ENCODE peak calls at places on chromosomes 4 and X, in nine cellular contexts. A, S, O, K, V, F, D, W and J are unnamed samples.

GRCh38 chr4:76723916-76724315 is 174.0 kb downstream of the SOWAHB start:
- DNase-seq in F (no peak), A (peak; percentile 64), O (peak; percentile 77), D (peak; percentile 59), S (no peak), V (peak; percentile 85), K (no peak), W (no peak), J (no peak)

GRCh38 chrX:6021316-6022091 is 207.2 kb downstream of the NLGN4X start:
- DNase-seq in O (peak; percentile 21), D (peak; percentile 80), K (no peak), W (peak; percentile 56), S (peak; percentile 13), A (peak; percentile 58), V (peak; percentile 37), F (no peak), J (no peak)

GRCh38 chrX:69149466-69150293 is 15.6 kb downstream of the PJA1 start:
- DNase-seq in D (no peak), W (no peak), O (no peak), A (no peak), F (no peak), V (no peak), K (no peak), S (no peak), J (no peak)

GRCh38 chr4:153950100-153950979 is 161.5 kb upstream of the SFRP2 start:
- DNase-seq in W (no peak), K (no peak), S (no peak), V (peak; percentile 3), F (no peak), D (no peak), A (peak; percentile 7), O (no peak), J (no peak)

GRCh38 chrX:50927127-50927526 is 16.6 kb downstream of the BMP15 start:
- DNase-seq in A (no peak), F (no peak), O (no peak), K (no peak), V (no peak), S (no peak), W (no peak), D (no peak), J (no peak)

GRCh38 chr4:118034061-118034785 is at the start of gene NDST3:
- DNase-seq in D (peak; percentile 89), S (no peak), O (peak; percentile 47), K (no peak), A (peak; percentile 66), V (peak; percentile 61), W (peak; percentile 41), F (peak; percentile 6), J (no peak)

GRCh38 chr4:138843611-138844010 is 172.0 kb upstream of the NOCT start:
- DNase-seq in F (no peak), K (no peak), S (no peak), W (no peak), A (no peak), V (peak; percentile 34), O (no peak), D (no peak), J (no peak)

GRCh38 chr4:110510955-110511544 is 35.1 kb downstream of the ENPEP start:
- DNase-seq in V (peak; percentile 45), S (no peak), A (peak; percentile 70), W (no peak), O (peak; percentile 75), D (peak; percentile 85), K (no peak), F (no peak), J (no peak)

GRCh38 chr4:106864231-106864630 is 171.9 kb downstream of the DKK2 start:
- DNase-seq in K (no peak), F (no peak), W (no peak), D (no peak), O (peak; percentile 34), A (no peak), S (no peak), V (no peak), J (no peak)

GRCh38 chr4:22850055-22850454 is 157.3 kb downstream of the GBA3 start:
- DNase-seq in V (no peak), S (no peak), K (no peak), F (no peak), W (no peak), D (no peak), O (no peak), A (no peak), J (no peak)

GRCh38 chr4:63080929-63081328 is 1328.3 kb downstream of the TECRL start:
- DNase-seq in F (no peak), K (no peak), O (no peak), A (peak; percentile 55), V (no peak), S (no peak), W (no peak), D (no peak), J (no peak)

GRCh38 chr4:148116264-148116663 is 325.9 kb downstream of the NR3C2 start:
- DNase-seq in S (no peak), V (no peak), K (no peak), A (peak; percentile 37), O (peak; percentile 86), D (peak; percentile 90), W (no peak), F (peak; percentile 17), J (no peak)

GRCh38 chr4:1842339-1842895 is 13.5 kb downstream of the LETM1 start:
- DNase-seq in O (no peak), A (no peak), F (no peak), V (no peak), K (no peak), D (no peak), W (no peak), S (no peak), J (no peak)

GRCh38 chr4:156109943-156110925 is 156.6 kb upstream of the CTSO start:
- DNase-seq in O (peak; percentile 70), D (peak; percentile 68), W (no peak), A (no peak), F (peak; percentile 14), V (peak; percentile 83), S (peak; percentile 30), K (no peak), J (no peak)

DNA sequence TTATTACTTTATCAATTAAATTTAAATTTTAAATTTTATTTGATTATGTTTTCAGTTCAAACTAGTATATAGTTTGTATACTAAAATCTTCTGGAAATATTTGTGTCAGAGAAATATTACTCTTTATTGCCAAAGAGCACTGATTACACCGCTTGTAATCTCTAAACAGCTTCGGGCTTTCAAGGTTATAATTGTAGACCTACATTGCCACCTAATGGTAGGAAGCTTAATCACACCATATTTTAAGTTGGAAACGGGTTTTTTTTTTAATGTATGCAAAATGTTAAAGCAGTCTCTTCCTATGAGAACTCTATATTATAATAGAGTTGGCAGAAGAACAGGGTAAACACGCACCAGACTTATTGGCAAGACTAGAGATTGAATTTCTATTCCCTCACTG is 19.4 kb upstream of the NFXL1 start:
- DNase-seq in A (peak; percentile 58), K (no peak), V (peak; percentile 12), W (no peak), F (no peak), D (peak; percentile 76), O (peak; percentile 59), S (no peak), J (no peak)
- TF ChIP-seq CTCF in A (peak; percentile 62), K (peak; percentile 74), V (peak; percentile 58), W (peak; percentile 77), F (peak; percentile 68), D (peak; percentile 71), O (peak; percentile 61), S (no peak), J (no peak)

GRCh38 chr4:111937368-111937767 is 207.9 kb upstream of the FAM241A start:
- DNase-seq in V (peak; percentile 63), O (peak; percentile 64), S (no peak), K (no peak), W (no peak), F (no peak), D (peak; percentile 67), A (peak; percentile 43), J (no peak)
- TF ChIP-seq CTCF in V (peak; percentile 56), O (peak; percentile 44), S (no peak), K (no peak), W (peak; percentile 49), F (no peak), D (peak; percentile 58), A (peak; percentile 56), J (peak; percentile 21)

GRCh38 chr4:86664959-86665358 is 70.8 kb downstream of the PTPN13 start:
- DNase-seq in A (peak; percentile 6), F (no peak), S (no peak), W (no peak), K (no peak), D (no peak), O (peak; percentile 85), V (peak; percentile 69), J (no peak)
- TF ChIP-seq CTCF in A (no peak), F (no peak), S (no peak), W (no peak), K (no peak), D (no peak), O (no peak), V (no peak), J (no peak)

GRCh38 chrX:74511704-74512103 is 90.4 kb downstream of the SLC16A2 start:
- DNase-seq in A (no peak), D (no peak), K (no peak), O (no peak), S (no peak), W (no peak), V (no peak), F (no peak), J (no peak)

GRCh38 chrX:74509989-74510388 is 88.7 kb downstream of the SLC16A2 start:
- DNase-seq in K (no peak), W (no peak), O (no peak), D (no peak), A (no peak), S (no peak), V (no peak), F (no peak), J (no peak)

GRCh38 chrX:74519870-74520269 is 94.6 kb downstream of the RLIM start:
- DNase-seq in F (no peak), O (peak; percentile 37), W (no peak), D (no peak), A (no peak), S (no peak), K (peak; percentile 31), V (no peak), J (no peak)

GRCh38 chrX:74510401-74510800 is 89.1 kb downstream of the SLC16A2 start:
- DNase-seq in K (no peak), D (no peak), V (no peak), S (no peak), F (no peak), O (no peak), A (no peak), W (no peak), J (no peak)

DNA sequence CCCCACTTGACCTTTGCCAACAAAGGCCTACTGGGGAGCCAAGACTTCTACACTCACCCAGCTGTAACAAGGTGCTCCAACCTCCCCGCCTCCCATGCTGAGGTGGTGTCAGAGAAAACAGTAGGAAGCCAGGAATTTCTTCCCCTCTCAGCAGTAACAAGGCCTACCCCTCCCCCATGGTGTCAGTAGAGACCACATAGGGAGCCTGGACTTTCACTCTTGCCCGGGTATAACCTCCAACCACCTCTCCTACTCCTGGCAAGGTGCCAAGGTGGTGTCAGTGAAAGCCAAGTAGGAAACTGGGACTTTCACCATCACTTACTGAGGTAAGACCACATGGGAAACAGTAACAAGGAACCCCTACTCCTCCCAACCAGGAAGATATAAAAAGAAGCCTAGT is 93.1 kb downstream of the SLC16A2 start:
- DNase-seq in F (no peak), D (no peak), S (no peak), W (no peak), A (no peak), O (no peak), V (no peak), K (no peak), J (no peak)
- TF ChIP-seq CTCF in F (no peak), D (no peak), S (no peak), W (no peak), A (no peak), O (no peak), V (no peak), K (no peak), J (no peak)